ENCODE peak calls at places on chromosomes 13 and 19, in five cellular contexts. H is neural progenitor cell, T is tibial nerve, R is GM23248, O is A549. I is an unnamed sample. For H3K9me3 and H3K4me1, the result is how much of the 10 kb centered on the place peaks cover.

GRCh38 chr19:50493171-50493570 is 16.5 kb upstream of the GARIN5A start:
- DNase-seq in H (no peak), T (no peak), R (no peak), O (no peak), I (no peak)

GRCh38 chr13:49400755-49401659 is 42.9 kb downstream of the CAB39L start:
- DNase-seq in H (peak), T (peak), R (peak), O (no peak), I (peak)

GRCh38 chr19:19480688-19481087 is 34.7 kb downstream of the TSSK6 start:
- DNase-seq in H (no peak), T (no peak), R (no peak), O (no peak), I (no peak)

GRCh38 chr13:72620874-72621273 is 106.6 kb downstream of the MZT1 start:
- DNase-seq in H (no peak), T (no peak), R (no peak), O (no peak), I (no peak)

GRCh38 chr19:38805180-38805579 is 7.6 kb downstream of the LGALS4 start:
- DNase-seq in H (no peak), T (no peak), R (no peak), O (no peak), I (no peak)

GRCh38 chr13:109162248-109163051 is 533.0 kb downstream of the MYO16 start:
- DNase-seq in H (no peak), T (no peak), R (no peak), O (no peak), I (peak)

GRCh38 chr13:111503905-111504695 is 183.7 kb downstream of the TEX29 start:
- DNase-seq in H (no peak), T (no peak), R (no peak), O (no peak), I (no peak)

GRCh38 chr19:629961-630714 is 3.2 kb downstream of the POLRMT start:
- DNase-seq in H (no peak), T (no peak), R (no peak), O (no peak), I (no peak)

GRCh38 chr19:35349614-35350521 is 2.2 kb downstream of the FFAR1 start:
- DNase-seq in H (no peak), T (no peak), R (no peak), O (no peak), I (peak)

GRCh38 chr13:73738626-73739025 is 395.6 kb downstream of the KLF12 start:
- DNase-seq in H (no peak), T (no peak), R (no peak), O (no peak), I (no peak)

GRCh38 chr19:55112246-55112780 is 5.1 kb downstream of the PPP1R12C start:
- DNase-seq in H (no peak), T (no peak), R (no peak), O (no peak), I (no peak)

GRCh38 chr13:89486065-89486464 is 1814.9 kb downstream of the SLITRK5 start:
- DNase-seq in H (no peak), T (no peak), R (no peak), O (no peak), I (no peak)
- H3K9me3 ChIP-seq in H (under half), T (under half), R (under half), O (under half), I (under half)

GRCh38 chr13:101917475-101917810 is 465.0 kb downstream of the ITGBL1 start:
- DNase-seq in H (peak), T (no peak), R (no peak), O (no peak), I (no peak)
- H3K4me3 ChIP-seq in H (peak), T (no peak), R (no peak), O (no peak), I (no peak)

GRCh38 chr13:59677430-59677829 is 486.3 kb downstream of the DIAPH3 start:
- DNase-seq in H (no peak), T (no peak), R (no peak), O (no peak), I (no peak)

GRCh38 chr13:59674616-59675015 is 489.1 kb downstream of the DIAPH3 start:
- DNase-seq in H (no peak), T (no peak), R (no peak), O (no peak), I (no peak)

GRCh38 chr13:59680429-59681024 is 483.2 kb downstream of the DIAPH3 start:
- DNase-seq in H (peak), T (no peak), R (peak), O (peak), I (peak)

GRCh38 chr13:59679239-59679638 is 484.5 kb downstream of the DIAPH3 start:
- DNase-seq in H (peak), T (no peak), R (no peak), O (no peak), I (no peak)

DNA sequence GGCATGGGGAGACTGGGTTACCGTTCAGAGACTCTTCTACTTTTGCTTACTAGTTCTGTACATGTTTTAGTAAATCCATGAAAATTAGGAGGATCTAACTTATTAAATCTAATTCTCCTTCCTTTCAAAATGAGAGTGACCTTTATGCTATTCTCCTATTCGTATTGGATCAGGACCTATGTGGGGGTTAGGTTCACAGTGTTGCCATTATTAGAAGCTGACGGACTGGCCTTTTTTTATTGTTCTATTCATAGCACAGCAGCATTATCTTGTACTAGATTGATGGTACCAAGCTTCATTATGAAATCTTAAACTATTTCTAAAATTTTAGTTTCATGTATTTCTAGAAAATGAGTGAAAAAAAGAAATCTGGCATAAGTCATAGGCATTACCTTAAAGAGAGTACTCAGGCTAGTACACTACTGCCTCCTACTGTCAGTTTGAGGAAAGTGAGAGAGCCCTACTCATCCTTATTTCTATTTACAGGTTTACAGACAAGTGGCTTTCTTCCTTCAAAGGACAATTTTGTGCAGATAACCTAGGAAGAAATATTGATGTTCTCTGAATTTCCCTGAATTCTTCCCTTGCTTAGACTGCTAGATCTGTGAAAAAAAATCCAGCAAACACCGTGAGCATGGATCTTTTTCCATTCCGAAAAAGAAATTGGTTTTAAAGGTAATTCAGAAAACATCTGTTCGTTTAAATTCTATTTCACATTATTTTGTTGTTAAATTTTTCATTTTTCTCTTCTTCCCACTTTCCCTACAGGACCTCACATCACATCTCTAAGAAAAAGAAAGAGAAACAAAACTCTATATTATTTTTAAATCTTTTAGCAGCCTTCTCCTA is 485.5 kb downstream of the DIAPH3 start:
- DNase-seq in H (peak), T (peak), R (peak), O (peak), I (peak)
- H3K4me1 ChIP-seq in H (under half), T (under half), R (under half), O (under half), I (under half)

GRCh38 chr19:57027360-57027759 is 92.4 kb upstream of the USP29 start:
- DNase-seq in H (no peak), T (no peak), R (no peak), O (no peak), I (no peak)

GRCh38 chr19:57028804-57029525 is 90.8 kb upstream of the USP29 start:
- DNase-seq in H (no peak), T (no peak), R (no peak), O (no peak), I (no peak)

GRCh38 chr19:57031156-57031555 is 88.6 kb upstream of the USP29 start:
- DNase-seq in H (no peak), T (no peak), R (no peak), O (no peak), I (no peak)

GRCh38 chr19:57026476-57026875 is 93.3 kb upstream of the USP29 start:
- DNase-seq in H (no peak), T (no peak), R (no peak), O (no peak), I (no peak)

GRCh38 chr19:57025491-57025890 is 94.3 kb upstream of the USP29 start:
- DNase-seq in H (no peak), T (no peak), R (no peak), O (no peak), I (no peak)
- H3K9me3 ChIP-seq in H (under half), T (under half), R (under half), O (under half), I (under half)